ENCODE peak calls at places on chromosomes 13 and 19, in four cellular contexts. One of them, this sample, is unnamed.

GRCh38 chr13:24865158-24865557 is 101.2 kb downstream of the RNF17 start:
- DNase-seq in uterus: no peak
- DNase-seq in OCI-LY7: peak; percentile 18
- DNase-seq in endodermal cell: no peak
- DNase-seq in this sample: no peak

GRCh38 chr13:107743523-107743922 is 471.8 kb downstream of the LIG4 start:
- DNase-seq in uterus: no peak
- DNase-seq in OCI-LY7: no peak
- DNase-seq in endodermal cell: no peak
- DNase-seq in this sample: no peak

GRCh38 chr19:1754651-1755466 is 1.6 kb downstream of the ONECUT3 start:
- DNase-seq in uterus: no peak
- DNase-seq in OCI-LY7: no peak
- DNase-seq in endodermal cell: peak; percentile 75
- DNase-seq in this sample: no peak

GRCh38 chr13:72290962-72291681 is 424.1 kb upstream of the DACH1 start:
- DNase-seq in uterus: no peak
- DNase-seq in OCI-LY7: no peak
- DNase-seq in endodermal cell: peak; percentile 56
- DNase-seq in this sample: no peak

GRCh38 chr13:75393839-75394238 is 88.1 kb downstream of the TBC1D4 start:
- DNase-seq in uterus: no peak
- DNase-seq in OCI-LY7: no peak
- DNase-seq in endodermal cell: no peak
- DNase-seq in this sample: no peak

GRCh38 chr13:47480121-47480520 is 521.0 kb downstream of the SUCLA2 start:
- DNase-seq in uterus: no peak
- DNase-seq in OCI-LY7: no peak
- DNase-seq in endodermal cell: no peak
- DNase-seq in this sample: no peak

GRCh38 chr19:40256511-40256910 is 28.6 kb downstream of the AKT2 start:
- DNase-seq in uterus: no peak
- DNase-seq in OCI-LY7: no peak
- DNase-seq in endodermal cell: no peak
- DNase-seq in this sample: no peak

GRCh38 chr19:38155453-38155852 is 68.6 kb downstream of the DPF1 start:
- DNase-seq in uterus: no peak
- DNase-seq in OCI-LY7: no peak
- DNase-seq in endodermal cell: no peak
- DNase-seq in this sample: no peak

GRCh38 chr13:26878465-26878864 is 117.9 kb upstream of the GPR12 start:
- DNase-seq in uterus: no peak
- DNase-seq in OCI-LY7: no peak
- DNase-seq in endodermal cell: no peak
- DNase-seq in this sample: no peak

GRCh38 chr19:10612515-10613119 is 12.7 kb upstream of the SLC44A2 start:
- DNase-seq in uterus: peak; percentile 34
- DNase-seq in OCI-LY7: no peak
- DNase-seq in endodermal cell: no peak
- DNase-seq in this sample: peak; percentile 84

GRCh38 chr13:111202745-111203144 is 87.6 kb downstream of the ARHGEF7 start:
- DNase-seq in uterus: no peak
- DNase-seq in OCI-LY7: peak; percentile 66
- DNase-seq in endodermal cell: no peak
- DNase-seq in this sample: peak; percentile 81

GRCh38 chr19:18253716-18254115 is 20.5 kb downstream of the IQCN start:
- DNase-seq in uterus: no peak
- DNase-seq in OCI-LY7: peak; percentile 57
- DNase-seq in endodermal cell: no peak
- DNase-seq in this sample: no peak

GRCh38 chr13:113417008-113417735 is 36.1 kb downstream of the ADPRHL1 start:
- DNase-seq in uterus: no peak
- DNase-seq in OCI-LY7: no peak
- DNase-seq in endodermal cell: no peak
- DNase-seq in this sample: no peak

GRCh38 chr19:37906868-37907734 is at the start of gene SIPA1L3:
- DNase-seq in uterus: peak; percentile 93
- DNase-seq in OCI-LY7: peak; percentile 98
- DNase-seq in endodermal cell: peak; percentile 99
- DNase-seq in this sample: peak; percentile 94

GRCh38 chr13:25170554-25171107 is 1.5 kb downstream of the AMER2 start:
- DNase-seq in uterus: no peak
- DNase-seq in OCI-LY7: no peak
- DNase-seq in endodermal cell: peak; percentile 73
- DNase-seq in this sample: no peak

GRCh38 chr13:66341038-66341437 is 889.1 kb downstream of the PCDH9 start:
- DNase-seq in uterus: no peak
- DNase-seq in OCI-LY7: no peak
- DNase-seq in endodermal cell: no peak
- DNase-seq in this sample: no peak

GRCh38 chr19:6352381-6353165 is 8.8 kb upstream of the CLPP start:
- DNase-seq in uterus: no peak
- DNase-seq in OCI-LY7: no peak
- DNase-seq in endodermal cell: no peak
- DNase-seq in this sample: no peak

GRCh38 chr19:6060600-6061391 is 49.5 kb downstream of the RFX2 start:
- DNase-seq in uterus: peak; percentile 59
- DNase-seq in OCI-LY7: no peak
- DNase-seq in endodermal cell: peak; percentile 64
- DNase-seq in this sample: no peak

GRCh38 chr13:27573265-27573664 is 47.1 kb downstream of the LNX2 start:
- DNase-seq in uterus: no peak
- DNase-seq in OCI-LY7: no peak
- DNase-seq in endodermal cell: no peak
- DNase-seq in this sample: no peak

GRCh38 chr13:53783466-53783865 is 754.9 kb downstream of the OLFM4 start:
- DNase-seq in uterus: no peak
- DNase-seq in OCI-LY7: no peak
- DNase-seq in endodermal cell: peak; percentile 46
- DNase-seq in this sample: no peak

GRCh38 chr13:47594833-47595232 is 406.2 kb downstream of the SUCLA2 start:
- DNase-seq in uterus: no peak
- DNase-seq in OCI-LY7: peak; percentile 12
- DNase-seq in endodermal cell: peak; percentile 83
- DNase-seq in this sample: no peak

GRCh38 chr19:9757544-9758501 is 10.7 kb downstream of the ZNF846 start:
- DNase-seq in uterus: no peak
- DNase-seq in OCI-LY7: no peak
- DNase-seq in endodermal cell: no peak
- DNase-seq in this sample: no peak

GRCh38 chr13:27496851-27497250 is 46.5 kb upstream of the MTIF3 start:
- DNase-seq in uterus: no peak
- DNase-seq in OCI-LY7: no peak
- DNase-seq in endodermal cell: no peak
- DNase-seq in this sample: no peak

GRCh38 chr19:4370418-4371041 is 27.2 kb downstream of the MPND start:
- DNase-seq in uterus: no peak
- DNase-seq in OCI-LY7: no peak
- DNase-seq in endodermal cell: peak; percentile 51
- DNase-seq in this sample: no peak

GRCh38 chr13:44223785-44224432 is 149.7 kb upstream of the SERP2 start:
- DNase-seq in uterus: no peak
- DNase-seq in OCI-LY7: no peak
- DNase-seq in endodermal cell: no peak
- DNase-seq in this sample: no peak

GRCh38 chr19:41367848-41368301 is 3.9 kb upstream of the B9D2 start:
- DNase-seq in uterus: no peak
- DNase-seq in OCI-LY7: no peak
- DNase-seq in endodermal cell: no peak
- DNase-seq in this sample: no peak

GRCh38 chr19:2188708-2189385 is 25.1 kb downstream of the DOT1L start:
- DNase-seq in uterus: no peak
- DNase-seq in OCI-LY7: no peak
- DNase-seq in endodermal cell: no peak
- DNase-seq in this sample: no peak

GRCh38 chr13:24746618-24747247 is 17.2 kb upstream of the RNF17 start:
- DNase-seq in uterus: no peak
- DNase-seq in OCI-LY7: no peak
- DNase-seq in endodermal cell: peak; percentile 89
- DNase-seq in this sample: no peak

GRCh38 chr19:23817519-23817918 is 58.8 kb upstream of the ZNF681 start:
- DNase-seq in uterus: peak; percentile 62
- DNase-seq in OCI-LY7: peak; percentile 82
- DNase-seq in endodermal cell: peak; percentile 75
- DNase-seq in this sample: no peak

GRCh38 chr19:318509-318774 is 26.2 kb downstream of the MIER2 start:
- DNase-seq in uterus: no peak
- DNase-seq in OCI-LY7: no peak
- DNase-seq in endodermal cell: no peak
- DNase-seq in this sample: no peak

GRCh38 chr19:313988-314815 is 23.0 kb upstream of the PLPP2 start:
- DNase-seq in uterus: no peak
- DNase-seq in OCI-LY7: no peak
- DNase-seq in endodermal cell: no peak
- DNase-seq in this sample: no peak

GRCh38 chr19:315811-316210 is 24.6 kb upstream of the PLPP2 start:
- DNase-seq in uterus: no peak
- DNase-seq in OCI-LY7: no peak
- DNase-seq in endodermal cell: no peak
- DNase-seq in this sample: no peak

GRCh38 chr19:313169-313987 is 22.2 kb upstream of the PLPP2 start:
- DNase-seq in uterus: no peak
- DNase-seq in OCI-LY7: no peak
- DNase-seq in endodermal cell: no peak
- DNase-seq in this sample: no peak

GRCh38 chr19:317710-318508 is 26.7 kb downstream of the MIER2 start:
- DNase-seq in uterus: no peak
- DNase-seq in OCI-LY7: no peak
- DNase-seq in endodermal cell: no peak
- DNase-seq in this sample: no peak
- TF ChIP-seq CTCF in uterus: no peak
- TF ChIP-seq CTCF in OCI-LY7: no peak
- TF ChIP-seq CTCF in endodermal cell: peak; percentile 50
- TF ChIP-seq CTCF in this sample: no peak

GRCh38 chr19:50230379-50231351 is 27.2 kb downstream of the MYH14 start:
- DNase-seq in uterus: no peak
- DNase-seq in OCI-LY7: no peak
- DNase-seq in endodermal cell: peak; percentile 91
- DNase-seq in this sample: no peak

GRCh38 chr19:50231821-50232220 is 28.4 kb downstream of the MYH14 start:
- DNase-seq in uterus: no peak
- DNase-seq in OCI-LY7: no peak
- DNase-seq in endodermal cell: no peak
- DNase-seq in this sample: no peak

GRCh38 chr19:50232600-50232999 is 29.2 kb downstream of the MYH14 start:
- DNase-seq in uterus: no peak
- DNase-seq in OCI-LY7: no peak
- DNase-seq in endodermal cell: no peak
- DNase-seq in this sample: no peak

GRCh38 chr19:50238043-50238442 is 34.6 kb downstream of the MYH14 start:
- DNase-seq in uterus: no peak
- DNase-seq in OCI-LY7: no peak
- DNase-seq in endodermal cell: no peak
- DNase-seq in this sample: peak; percentile 11

DNA sequence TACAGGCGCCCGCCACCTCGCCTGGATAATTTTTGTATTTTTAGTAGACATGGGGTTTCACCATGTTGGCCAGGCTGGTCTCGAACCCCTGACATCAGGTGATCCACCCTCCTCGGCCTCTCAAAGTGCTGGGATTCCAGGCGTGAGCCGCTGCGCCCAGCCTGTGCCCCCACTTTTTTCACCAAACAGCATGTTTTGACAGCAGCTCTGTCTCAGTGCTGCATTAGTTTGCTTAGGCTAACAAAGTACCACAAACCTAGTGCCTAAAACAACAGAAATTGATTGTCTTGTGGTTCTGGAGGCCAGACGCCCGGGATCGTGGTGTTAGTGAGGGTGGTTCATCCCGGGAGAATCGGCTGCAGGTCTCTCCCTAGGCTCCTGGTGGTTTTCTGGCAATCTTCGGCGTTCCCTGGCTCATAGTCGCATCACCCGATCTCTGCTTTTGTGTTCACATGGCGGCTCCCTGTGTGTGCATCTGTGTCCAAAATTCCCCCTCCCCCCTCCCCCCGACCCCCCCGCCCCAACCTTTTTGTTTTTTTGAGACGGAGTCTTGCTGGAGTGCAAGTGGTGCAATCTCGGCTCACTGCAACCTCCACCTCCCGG is 30.0 kb downstream of the MYH14 start:
- DNase-seq in uterus: no peak
- DNase-seq in OCI-LY7: no peak
- DNase-seq in endodermal cell: no peak
- DNase-seq in this sample: no peak
- H3K27ac ChIP-seq in uterus: no peak overlapping the region
- H3K27ac ChIP-seq in OCI-LY7: no peak overlapping the region
- H3K27ac ChIP-seq in endodermal cell: no peak overlapping the region
- H3K27ac ChIP-seq in this sample: peak overlapping the region; percentile 86

DNA sequence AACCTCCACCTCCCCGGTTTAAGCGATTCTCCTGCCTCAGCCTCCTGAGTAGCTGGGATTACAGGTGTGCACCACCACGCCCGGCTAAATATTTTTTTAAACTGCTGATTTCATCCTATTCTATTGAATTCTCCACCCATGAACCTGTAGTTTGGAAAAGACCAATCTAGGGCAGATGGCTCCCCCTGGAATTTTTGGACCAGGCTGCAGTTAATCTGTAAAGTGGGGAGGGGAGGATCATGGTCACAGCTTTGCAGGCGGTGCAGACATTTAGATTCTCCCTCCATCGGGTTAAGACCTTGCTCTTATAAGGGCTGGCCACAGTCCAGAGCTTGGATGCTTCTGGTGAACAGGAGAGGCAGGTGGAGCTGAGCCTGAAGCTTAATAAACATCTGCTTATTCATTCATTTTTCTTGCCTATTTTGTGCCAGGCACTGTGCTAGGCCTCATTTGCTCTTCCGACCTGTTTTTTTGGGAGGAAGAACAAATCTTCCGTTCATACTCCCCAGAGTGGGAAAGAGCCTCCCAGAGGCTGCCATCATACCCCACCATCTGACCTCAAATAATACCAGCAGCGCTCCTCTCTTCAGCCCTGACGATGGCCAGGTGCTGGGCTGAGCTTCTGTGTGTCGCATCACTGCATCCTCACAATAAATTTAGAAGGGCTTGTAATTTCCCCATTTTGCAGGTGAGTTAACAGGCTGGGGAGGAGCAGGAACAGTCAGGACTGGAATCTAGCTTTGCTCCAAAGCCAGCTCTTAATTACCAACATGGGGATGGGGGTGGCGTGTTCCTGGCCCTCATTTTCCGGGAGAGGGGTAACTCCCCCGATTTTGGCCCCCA is 902 bp upstream of the CCDC106 start:
- DNase-seq in uterus: no peak
- DNase-seq in OCI-LY7: peak; percentile 89
- DNase-seq in endodermal cell: no peak
- DNase-seq in this sample: no peak
- TF ChIP-seq CTCF in uterus: no peak
- TF ChIP-seq CTCF in OCI-LY7: no peak
- TF ChIP-seq CTCF in endodermal cell: no peak
- TF ChIP-seq CTCF in this sample: no peak

DNA sequence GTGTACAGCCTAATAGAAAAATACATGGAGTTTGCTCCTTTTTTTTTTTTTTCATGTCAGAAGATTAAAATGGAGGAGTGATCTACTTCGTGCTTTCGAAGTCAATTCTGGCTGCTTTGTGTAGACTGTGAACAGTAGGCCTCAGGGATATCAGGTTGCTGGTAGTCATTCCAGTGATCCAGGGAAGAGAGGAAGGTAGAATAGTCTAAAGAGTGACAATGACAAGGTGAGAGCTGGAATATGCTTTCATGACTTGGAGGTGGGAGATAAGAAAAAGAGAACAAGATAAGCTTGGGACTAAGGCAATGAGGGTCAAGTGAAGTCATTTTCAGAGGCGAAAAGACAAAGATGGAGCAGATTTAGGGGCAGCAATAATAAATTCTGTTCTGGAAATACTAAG is 111.3 kb upstream of the MIR17HG start:
- DNase-seq in uterus: no peak
- DNase-seq in OCI-LY7: no peak
- DNase-seq in endodermal cell: no peak
- DNase-seq in this sample: no peak
- H3K27ac ChIP-seq in uterus: no peak overlapping the region
- H3K27ac ChIP-seq in OCI-LY7: no peak overlapping the region
- H3K27ac ChIP-seq in endodermal cell: no peak overlapping the region
- H3K27ac ChIP-seq in this sample: no peak overlapping the region